ENCODE peak calls at places on chromosomes 7 and 10, in nine cellular contexts. One of them, this sample, is unnamed.

GRCh38 chr7:52257890-52258289 is 777.5 kb upstream of the POM121L12 start:
- DNase-seq in HCT116: no peak
- DNase-seq in dorsolateral prefrontal cortex: no peak
- DNase-seq in mesenchymal stem cell: no peak
- DNase-seq in aorta: no peak
- DNase-seq in body of pancreas: no peak
- DNase-seq in astrocyte of the cerebellum: peak
- DNase-seq in hepatocyte: no peak
- DNase-seq in gastrocnemius medialis: no peak
- DNase-seq in this sample: no peak

GRCh38 chr10:78844956-78845355 is 223.8 kb upstream of the ZMIZ1 start:
- DNase-seq in HCT116: no peak
- DNase-seq in dorsolateral prefrontal cortex: no peak
- DNase-seq in mesenchymal stem cell: no peak
- DNase-seq in aorta: no peak
- DNase-seq in body of pancreas: no peak
- DNase-seq in astrocyte of the cerebellum: no peak
- DNase-seq in hepatocyte: no peak
- DNase-seq in gastrocnemius medialis: no peak
- DNase-seq in this sample: no peak

GRCh38 chr10:112343056-112343806 is 30.7 kb upstream of the ACSL5 start:
- DNase-seq in HCT116: no peak
- DNase-seq in dorsolateral prefrontal cortex: no peak
- DNase-seq in mesenchymal stem cell: no peak
- DNase-seq in aorta: no peak
- DNase-seq in body of pancreas: no peak
- DNase-seq in astrocyte of the cerebellum: no peak
- DNase-seq in hepatocyte: no peak
- DNase-seq in gastrocnemius medialis: no peak
- DNase-seq in this sample: no peak

GRCh38 chr7:30646154-30646553 is 36.1 kb downstream of the CRHR2 start:
- DNase-seq in HCT116: no peak
- DNase-seq in dorsolateral prefrontal cortex: no peak
- DNase-seq in mesenchymal stem cell: no peak
- DNase-seq in aorta: no peak
- DNase-seq in body of pancreas: no peak
- DNase-seq in astrocyte of the cerebellum: no peak
- DNase-seq in hepatocyte: no peak
- DNase-seq in gastrocnemius medialis: no peak
- DNase-seq in this sample: no peak

GRCh38 chr10:42961156-42961589 is 115.7 kb upstream of the RET start:
- DNase-seq in HCT116: no peak
- DNase-seq in dorsolateral prefrontal cortex: peak
- DNase-seq in mesenchymal stem cell: no peak
- DNase-seq in aorta: no peak
- DNase-seq in body of pancreas: no peak
- DNase-seq in astrocyte of the cerebellum: no peak
- DNase-seq in hepatocyte: no peak
- DNase-seq in gastrocnemius medialis: no peak
- DNase-seq in this sample: no peak

GRCh38 chr10:13439771-13440708 is 88.8 kb downstream of the BEND7 start:
- DNase-seq in HCT116: no peak
- DNase-seq in dorsolateral prefrontal cortex: peak
- DNase-seq in mesenchymal stem cell: peak
- DNase-seq in aorta: peak
- DNase-seq in body of pancreas: peak
- DNase-seq in astrocyte of the cerebellum: no peak
- DNase-seq in hepatocyte: peak
- DNase-seq in gastrocnemius medialis: no peak
- DNase-seq in this sample: no peak

GRCh38 chr10:5760462-5760861 is 52.8 kb downstream of the GDI2 start:
- DNase-seq in HCT116: no peak
- DNase-seq in dorsolateral prefrontal cortex: no peak
- DNase-seq in mesenchymal stem cell: no peak
- DNase-seq in aorta: no peak
- DNase-seq in body of pancreas: no peak
- DNase-seq in astrocyte of the cerebellum: no peak
- DNase-seq in hepatocyte: no peak
- DNase-seq in gastrocnemius medialis: no peak
- DNase-seq in this sample: no peak

GRCh38 chr7:99369767-99370353 is 4.7 kb upstream of the ARPC1B start:
- DNase-seq in HCT116: no peak
- DNase-seq in dorsolateral prefrontal cortex: no peak
- DNase-seq in mesenchymal stem cell: no peak
- DNase-seq in aorta: no peak
- DNase-seq in body of pancreas: no peak
- DNase-seq in astrocyte of the cerebellum: no peak
- DNase-seq in hepatocyte: no peak
- DNase-seq in gastrocnemius medialis: no peak
- DNase-seq in this sample: no peak

GRCh38 chr10:86061301-86061873 is 305.2 kb downstream of the GRID1 start:
- DNase-seq in HCT116: no peak
- DNase-seq in dorsolateral prefrontal cortex: no peak
- DNase-seq in mesenchymal stem cell: no peak
- DNase-seq in aorta: no peak
- DNase-seq in body of pancreas: no peak
- DNase-seq in astrocyte of the cerebellum: no peak
- DNase-seq in hepatocyte: no peak
- DNase-seq in gastrocnemius medialis: no peak
- DNase-seq in this sample: no peak

DNA sequence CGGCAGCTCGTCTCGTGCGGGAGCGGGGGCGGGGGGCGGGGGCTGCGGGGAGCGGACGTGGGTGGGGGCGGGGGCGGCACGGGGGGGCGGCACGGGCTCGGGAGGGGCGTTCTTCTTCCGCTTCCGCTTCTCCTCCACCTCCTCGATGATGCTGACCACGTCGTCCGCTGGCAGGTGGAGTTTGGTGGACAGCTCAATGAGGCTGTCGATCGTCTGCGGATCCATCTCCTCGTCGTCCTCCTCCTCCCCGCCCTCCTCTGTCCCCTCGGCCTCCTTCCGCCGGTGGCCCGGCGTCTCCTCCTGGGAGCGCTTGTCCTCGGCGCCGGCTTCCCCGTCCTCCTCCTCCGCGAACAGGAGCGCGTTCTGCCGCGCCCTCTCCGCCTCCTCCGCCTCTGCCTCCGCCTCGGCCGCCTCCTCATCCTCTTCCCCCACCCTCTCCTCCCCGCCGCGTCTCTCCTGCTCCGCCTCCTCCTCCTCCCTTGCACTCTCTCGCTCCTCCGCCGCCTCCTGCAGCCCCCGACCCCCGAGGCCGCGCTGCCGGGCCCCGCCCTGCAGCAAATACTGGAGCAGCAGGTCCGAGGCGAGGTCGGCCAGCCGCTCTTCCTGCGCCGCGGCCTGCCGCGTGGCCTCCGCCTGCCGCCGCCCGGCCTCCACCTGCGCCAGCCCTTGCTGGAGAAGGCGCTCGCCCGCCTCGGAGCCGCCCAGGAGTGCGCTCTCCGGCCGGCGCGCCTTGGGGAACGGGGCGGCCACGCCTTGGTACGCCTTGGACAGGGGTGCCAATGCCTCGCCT is 1.9 kb downstream of the VGF start:
- DNase-seq in HCT116: peak
- DNase-seq in dorsolateral prefrontal cortex: no peak
- DNase-seq in mesenchymal stem cell: no peak
- DNase-seq in aorta: no peak
- DNase-seq in body of pancreas: peak
- DNase-seq in astrocyte of the cerebellum: no peak
- DNase-seq in hepatocyte: no peak
- DNase-seq in gastrocnemius medialis: no peak
- DNase-seq in this sample: no peak
- H3K4me3 ChIP-seq in HCT116: peak
- H3K4me3 ChIP-seq in dorsolateral prefrontal cortex: peak
- H3K4me3 ChIP-seq in mesenchymal stem cell: peak
- H3K4me3 ChIP-seq in aorta: peak
- H3K4me3 ChIP-seq in body of pancreas: no peak
- H3K4me3 ChIP-seq in astrocyte of the cerebellum: peak
- H3K4me3 ChIP-seq in hepatocyte: peak
- H3K4me3 ChIP-seq in gastrocnemius medialis: peak
- H3K4me3 ChIP-seq in this sample: peak

GRCh38 chr10:52313350-52314006 is 603 bp upstream of the DKK1 start:
- DNase-seq in HCT116: peak
- DNase-seq in dorsolateral prefrontal cortex: peak
- DNase-seq in mesenchymal stem cell: no peak
- DNase-seq in aorta: no peak
- DNase-seq in body of pancreas: peak
- DNase-seq in astrocyte of the cerebellum: no peak
- DNase-seq in hepatocyte: peak
- DNase-seq in gastrocnemius medialis: no peak
- DNase-seq in this sample: no peak

GRCh38 chr10:52316005-52316404 is 1.9 kb downstream of the DKK1 start:
- DNase-seq in HCT116: no peak
- DNase-seq in dorsolateral prefrontal cortex: no peak
- DNase-seq in mesenchymal stem cell: peak
- DNase-seq in aorta: no peak
- DNase-seq in body of pancreas: no peak
- DNase-seq in astrocyte of the cerebellum: no peak
- DNase-seq in hepatocyte: no peak
- DNase-seq in gastrocnemius medialis: no peak
- DNase-seq in this sample: no peak

GRCh38 chr10:52314007-52314821 is at the start of gene DKK1:
- DNase-seq in HCT116: peak
- DNase-seq in dorsolateral prefrontal cortex: peak
- DNase-seq in mesenchymal stem cell: peak
- DNase-seq in aorta: peak
- DNase-seq in body of pancreas: peak
- DNase-seq in astrocyte of the cerebellum: no peak
- DNase-seq in hepatocyte: peak
- DNase-seq in gastrocnemius medialis: peak
- DNase-seq in this sample: no peak

GRCh38 chr10:52314822-52315552 is 906 bp downstream of the DKK1 start:
- DNase-seq in HCT116: no peak
- DNase-seq in dorsolateral prefrontal cortex: peak
- DNase-seq in mesenchymal stem cell: peak
- DNase-seq in aorta: peak
- DNase-seq in body of pancreas: no peak
- DNase-seq in astrocyte of the cerebellum: no peak
- DNase-seq in hepatocyte: peak
- DNase-seq in gastrocnemius medialis: no peak
- DNase-seq in this sample: no peak

GRCh38 chr10:52312999-52313349 is 1.1 kb upstream of the DKK1 start:
- DNase-seq in HCT116: no peak
- DNase-seq in dorsolateral prefrontal cortex: no peak
- DNase-seq in mesenchymal stem cell: peak
- DNase-seq in aorta: no peak
- DNase-seq in body of pancreas: no peak
- DNase-seq in astrocyte of the cerebellum: no peak
- DNase-seq in hepatocyte: no peak
- DNase-seq in gastrocnemius medialis: no peak
- DNase-seq in this sample: no peak
- H3K4me3 ChIP-seq in HCT116: peak
- H3K4me3 ChIP-seq in dorsolateral prefrontal cortex: peak
- H3K4me3 ChIP-seq in mesenchymal stem cell: peak
- H3K4me3 ChIP-seq in aorta: no peak
- H3K4me3 ChIP-seq in body of pancreas: no peak
- H3K4me3 ChIP-seq in astrocyte of the cerebellum: peak
- H3K4me3 ChIP-seq in hepatocyte: peak
- H3K4me3 ChIP-seq in gastrocnemius medialis: peak
- H3K4me3 ChIP-seq in this sample: peak

GRCh38 chr7:142787034-142787768 is 16.4 kb downstream of the PRSS2 start:
- DNase-seq in HCT116: no peak
- DNase-seq in dorsolateral prefrontal cortex: no peak
- DNase-seq in mesenchymal stem cell: no peak
- DNase-seq in aorta: no peak
- DNase-seq in body of pancreas: no peak
- DNase-seq in astrocyte of the cerebellum: no peak
- DNase-seq in hepatocyte: no peak
- DNase-seq in gastrocnemius medialis: peak
- DNase-seq in this sample: no peak

GRCh38 chr7:142785841-142786250 is 15.1 kb downstream of the PRSS2 start:
- DNase-seq in HCT116: no peak
- DNase-seq in dorsolateral prefrontal cortex: no peak
- DNase-seq in mesenchymal stem cell: no peak
- DNase-seq in aorta: no peak
- DNase-seq in body of pancreas: no peak
- DNase-seq in astrocyte of the cerebellum: no peak
- DNase-seq in hepatocyte: no peak
- DNase-seq in gastrocnemius medialis: no peak
- DNase-seq in this sample: no peak

GRCh38 chr7:142788303-142789286 is 17.8 kb downstream of the PRSS2 start:
- DNase-seq in HCT116: no peak
- DNase-seq in dorsolateral prefrontal cortex: no peak
- DNase-seq in mesenchymal stem cell: no peak
- DNase-seq in aorta: no peak
- DNase-seq in body of pancreas: no peak
- DNase-seq in astrocyte of the cerebellum: no peak
- DNase-seq in hepatocyte: no peak
- DNase-seq in gastrocnemius medialis: no peak
- DNase-seq in this sample: no peak

GRCh38 chr7:142790056-142790455 is 19.3 kb downstream of the PRSS2 start:
- DNase-seq in HCT116: no peak
- DNase-seq in dorsolateral prefrontal cortex: no peak
- DNase-seq in mesenchymal stem cell: no peak
- DNase-seq in aorta: no peak
- DNase-seq in body of pancreas: no peak
- DNase-seq in astrocyte of the cerebellum: no peak
- DNase-seq in hepatocyte: no peak
- DNase-seq in gastrocnemius medialis: no peak
- DNase-seq in this sample: no peak

GRCh38 chr7:142787783-142788182 is 17.0 kb downstream of the PRSS2 start:
- DNase-seq in HCT116: no peak
- DNase-seq in dorsolateral prefrontal cortex: no peak
- DNase-seq in mesenchymal stem cell: no peak
- DNase-seq in aorta: no peak
- DNase-seq in body of pancreas: no peak
- DNase-seq in astrocyte of the cerebellum: no peak
- DNase-seq in hepatocyte: no peak
- DNase-seq in gastrocnemius medialis: no peak
- DNase-seq in this sample: no peak
- H3K4me3 ChIP-seq in HCT116: no peak
- H3K4me3 ChIP-seq in dorsolateral prefrontal cortex: no peak
- H3K4me3 ChIP-seq in mesenchymal stem cell: no peak
- H3K4me3 ChIP-seq in aorta: no peak
- H3K4me3 ChIP-seq in body of pancreas: no peak
- H3K4me3 ChIP-seq in astrocyte of the cerebellum: no peak
- H3K4me3 ChIP-seq in hepatocyte: no peak
- H3K4me3 ChIP-seq in gastrocnemius medialis: no peak
- H3K4me3 ChIP-seq in this sample: no peak

DNA sequence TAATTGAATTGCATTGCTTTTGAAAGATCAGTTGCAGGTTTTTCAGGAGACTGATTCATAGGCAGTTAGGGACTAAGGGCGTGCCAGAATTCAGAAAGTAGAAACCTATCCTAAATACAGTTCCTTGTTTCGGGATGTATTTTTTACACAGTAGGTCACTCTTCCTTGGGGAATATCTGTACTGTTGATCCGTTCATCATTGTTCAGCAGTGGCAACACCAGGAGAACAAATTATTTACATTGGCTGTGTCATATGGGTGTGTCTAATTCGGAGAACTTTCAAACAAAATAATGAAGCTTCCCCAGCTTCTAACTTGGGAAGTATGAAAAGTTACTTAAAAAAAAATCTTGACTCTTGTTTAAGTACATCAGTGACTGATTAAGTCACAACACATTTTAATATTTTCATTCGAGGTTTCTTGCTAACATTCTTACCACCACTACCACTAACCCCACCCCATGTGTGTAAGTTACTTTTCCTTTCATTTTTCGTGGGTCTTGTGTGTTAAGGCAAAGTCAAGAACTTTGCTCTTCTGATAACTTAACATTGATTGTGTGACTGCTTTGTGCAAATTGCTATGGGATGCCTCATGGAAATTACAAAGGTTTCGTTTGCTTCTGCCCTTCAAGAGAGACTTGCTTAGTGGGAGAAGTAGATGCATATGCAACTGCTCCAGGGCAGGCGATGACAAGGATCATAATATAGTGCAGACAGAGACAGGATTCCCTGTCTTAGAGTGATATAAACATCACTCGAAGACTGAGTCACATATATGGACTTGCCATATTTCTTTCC is 43.8 kb upstream of the RPA3 start:
- DNase-seq in HCT116: no peak
- DNase-seq in dorsolateral prefrontal cortex: no peak
- DNase-seq in mesenchymal stem cell: peak
- DNase-seq in aorta: no peak
- DNase-seq in body of pancreas: no peak
- DNase-seq in astrocyte of the cerebellum: no peak
- DNase-seq in hepatocyte: peak
- DNase-seq in gastrocnemius medialis: no peak
- DNase-seq in this sample: peak
- H3K4me3 ChIP-seq in HCT116: no peak
- H3K4me3 ChIP-seq in dorsolateral prefrontal cortex: peak
- H3K4me3 ChIP-seq in mesenchymal stem cell: peak
- H3K4me3 ChIP-seq in aorta: peak
- H3K4me3 ChIP-seq in body of pancreas: no peak
- H3K4me3 ChIP-seq in astrocyte of the cerebellum: peak
- H3K4me3 ChIP-seq in hepatocyte: no peak
- H3K4me3 ChIP-seq in gastrocnemius medialis: peak
- H3K4me3 ChIP-seq in this sample: peak